ENCODE peak calls at places on chromosomes 1 and 21, in ten cellular contexts. Q, V, O, C, F, U, N, D, J and G are unnamed samples.

GRCh38 chr1:1075148-1075935 is 1.2 kb upstream of the RNF223 start:
- DNase-seq in Q (no peak), V (no peak), O (no peak), C (no peak), F (peak), U (no peak), N (no peak), D (no peak), J (no peak), G (peak)

GRCh38 chr1:54126271-54126815 is 26.5 kb downstream of the CDCP2 start:
- DNase-seq in Q (no peak), V (no peak), O (no peak), C (no peak), F (no peak), U (no peak), N (no peak), D (no peak), J (no peak), G (no peak)

GRCh38 chr1:230071316-230071715 is 4.3 kb downstream of the GALNT2 start:
- DNase-seq in Q (no peak), V (no peak), O (no peak), C (no peak), F (no peak), U (no peak), N (no peak), D (no peak), J (no peak), G (no peak)

GRCh38 chr1:213266983-213267772 is 216.1 kb downstream of the RPS6KC1 start:
- DNase-seq in Q (no peak), V (no peak), O (no peak), C (no peak), F (no peak), U (no peak), N (no peak), D (no peak), J (no peak), G (no peak)

GRCh38 chr21:44874240-44874496 is 678 bp upstream of the PTTG1IP start:
- DNase-seq in Q (no peak), V (peak), O (no peak), C (no peak), F (no peak), U (no peak), N (no peak), D (no peak), J (no peak), G (no peak)

GRCh38 chr1:173488001-173488400 is 10.9 kb downstream of the PRDX6 start:
- DNase-seq in Q (no peak), V (no peak), O (no peak), C (no peak), F (no peak), U (no peak), N (no peak), D (no peak), J (no peak), G (no peak)

GRCh38 chr1:2330511-2331199 is 60.7 kb downstream of the MORN1 start:
- DNase-seq in Q (no peak), V (no peak), O (no peak), C (no peak), F (no peak), U (no peak), N (peak), D (peak), J (no peak), G (no peak)

GRCh38 chr1:63366915-63367217 is 561 bp upstream of the ALG6 start:
- DNase-seq in Q (no peak), V (no peak), O (no peak), C (no peak), F (no peak), U (no peak), N (no peak), D (no peak), J (no peak), G (no peak)

GRCh38 chr1:157704878-157705277 is 4.3 kb upstream of the FCRL3 start:
- DNase-seq in Q (peak), V (no peak), O (no peak), C (no peak), F (no peak), U (no peak), N (no peak), D (no peak), J (no peak), G (no peak)

GRCh38 chr21:42440187-42440792 is 36.6 kb downstream of the UBASH3A start:
- DNase-seq in Q (peak), V (no peak), O (no peak), C (no peak), F (peak), U (no peak), N (no peak), D (no peak), J (no peak), G (no peak)

GRCh38 chr21:34726627-34727337 is 58.0 kb downstream of the CLIC6 start:
- DNase-seq in Q (no peak), V (no peak), O (no peak), C (no peak), F (no peak), U (no peak), N (no peak), D (no peak), J (no peak), G (no peak)

GRCh38 chr1:212980123-212980800 is 29.9 kb downstream of the VASH2 start:
- DNase-seq in Q (no peak), V (no peak), O (no peak), C (no peak), F (no peak), U (no peak), N (no peak), D (no peak), J (no peak), G (no peak)

GRCh38 chr1:152827173-152827572 is at the start of gene LCE1A:
- DNase-seq in Q (no peak), V (no peak), O (no peak), C (no peak), F (no peak), U (no peak), N (no peak), D (no peak), J (no peak), G (no peak)

GRCh38 chr1:21098186-21098915 is 78.3 kb downstream of the EIF4G3 start:
- DNase-seq in Q (no peak), V (no peak), O (no peak), C (no peak), F (no peak), U (no peak), N (no peak), D (no peak), J (no peak), G (no peak)

GRCh38 chr1:211259596-211260126 is 495 bp downstream of the RCOR3 start:
- DNase-seq in Q (no peak), V (peak), O (peak), C (peak), F (no peak), U (peak), N (peak), D (peak), J (no peak), G (no peak)

GRCh38 chr21:44930543-44930981 is 9.3 kb upstream of the SLX9 start:
- DNase-seq in Q (no peak), V (peak), O (no peak), C (no peak), F (peak), U (no peak), N (no peak), D (no peak), J (no peak), G (no peak)

GRCh38 chr1:10637400-10637799 is 159.0 kb downstream of the CASZ1 start:
- DNase-seq in Q (no peak), V (no peak), O (no peak), C (no peak), F (no peak), U (no peak), N (no peak), D (no peak), J (peak), G (no peak)

GRCh38 chr1:234863596-234863995 is 253.6 kb upstream of the IRF2BP2 start:
- DNase-seq in Q (no peak), V (no peak), O (no peak), C (no peak), F (no peak), U (no peak), N (peak), D (no peak), J (no peak), G (no peak)

GRCh38 chr1:181409981-181410380 is 73.3 kb upstream of the CACNA1E start:
- DNase-seq in Q (no peak), V (no peak), O (no peak), C (no peak), F (no peak), U (no peak), N (no peak), D (no peak), J (no peak), G (no peak)

GRCh38 chr1:179126338-179127060 is 44.6 kb downstream of the TOR3A start:
- DNase-seq in Q (no peak), V (no peak), O (no peak), C (no peak), F (no peak), U (no peak), N (peak), D (no peak), J (no peak), G (no peak)

GRCh38 chr1:85578321-85579295 is 2.0 kb upstream of the CCN1 start:
- DNase-seq in Q (no peak), V (no peak), O (peak), C (no peak), F (no peak), U (no peak), N (peak), D (peak), J (no peak), G (no peak)

GRCh38 chr1:14955986-14956385 is 197.6 kb upstream of the TMEM51 start:
- DNase-seq in Q (no peak), V (no peak), O (no peak), C (no peak), F (no peak), U (no peak), N (no peak), D (no peak), J (no peak), G (no peak)

GRCh38 chr1:109208847-109209463 is 4.8 kb upstream of the SARS1 start:
- DNase-seq in Q (no peak), V (no peak), O (no peak), C (no peak), F (no peak), U (no peak), N (no peak), D (no peak), J (no peak), G (no peak)

GRCh38 chr1:151825811-151826660 is 5.6 kb downstream of the RORC start:
- DNase-seq in Q (no peak), V (no peak), O (no peak), C (no peak), F (no peak), U (no peak), N (no peak), D (no peak), J (no peak), G (no peak)

GRCh38 chr21:42245348-42246185 is 26.6 kb downstream of the ABCG1 start:
- DNase-seq in Q (no peak), V (no peak), O (no peak), C (no peak), F (no peak), U (no peak), N (no peak), D (no peak), J (no peak), G (no peak)

GRCh38 chr1:55893155-55893554 is 678.0 kb upstream of the USP24 start:
- DNase-seq in Q (no peak), V (no peak), O (peak), C (peak), F (no peak), U (peak), N (no peak), D (no peak), J (no peak), G (peak)

GRCh38 chr1:159826436-159827101 is at the start of gene SLAMF8:
- DNase-seq in Q (no peak), V (no peak), O (no peak), C (no peak), F (peak), U (no peak), N (no peak), D (no peak), J (no peak), G (no peak)

GRCh38 chr1:180636138-180636537 is 4.3 kb downstream of the XPR1 start:
- DNase-seq in Q (no peak), V (no peak), O (peak), C (no peak), F (no peak), U (no peak), N (no peak), D (no peak), J (no peak), G (no peak)

GRCh38 chr1:88276158-88276557 is 407.9 kb upstream of the PKN2 start:
- DNase-seq in Q (no peak), V (no peak), O (no peak), C (no peak), F (no peak), U (no peak), N (no peak), D (no peak), J (no peak), G (no peak)

GRCh38 chr1:229227298-229227919 is 43.5 kb upstream of the RAB4A start:
- DNase-seq in Q (peak), V (peak), O (peak), C (peak), F (peak), U (peak), N (peak), D (peak), J (peak), G (peak)

GRCh38 chr1:65104854-65105540 is 43.0 kb upstream of the AK4 start:
- DNase-seq in Q (no peak), V (no peak), O (no peak), C (no peak), F (no peak), U (no peak), N (no peak), D (no peak), J (no peak), G (no peak)

GRCh38 chr1:87155648-87156047 is 173.0 kb upstream of the LMO4 start:
- DNase-seq in Q (no peak), V (no peak), O (no peak), C (no peak), F (no peak), U (no peak), N (no peak), D (no peak), J (no peak), G (no peak)

GRCh38 chr1:16014509-16015482 is 3.0 kb downstream of the HSPB7 start:
- DNase-seq in Q (no peak), V (no peak), O (no peak), C (no peak), F (no peak), U (no peak), N (peak), D (no peak), J (no peak), G (no peak)